ENCODE peak calls at places on chromosome 11, in six cellular contexts. One of them, this sample, is unnamed.

GRCh38 chr11:1125803-1126202 is 31.9 kb upstream of the MUC5AC start:
- DNase-seq in stimulated activated CD8-positive, alpha-beta memory T cell treated with anti-CD3 and anti-CD28 coated beads, Interleukin-12 subunit alpha, Interleukin-12 subunit beta, amount 100 ng/mL, for 4 hours: no peak
- DNase-seq in K562: no peak
- DNase-seq in EH: no peak
- DNase-seq in HCEC 1CT: no peak
- DNase-seq in dorsolateral prefrontal cortex: no peak
- DNase-seq in this sample: no peak

GRCh38 chr11:59960502-59961381 is 3.1 kb upstream of the OOSP4A start:
- DNase-seq in K562: peak; percentile 84
- DNase-seq in stimulated activated CD8-positive, alpha-beta memory T cell treated with anti-CD3 and anti-CD28 coated beads, Interleukin-12 subunit alpha, Interleukin-12 subunit beta, amount 100 ng/mL, for 4 hours: no peak
- DNase-seq in HCEC 1CT: no peak
- DNase-seq in EH: no peak
- DNase-seq in dorsolateral prefrontal cortex: no peak
- DNase-seq in this sample: no peak

GRCh38 chr11:100624346-100624745 is 62.7 kb upstream of the ARHGAP42 start:
- DNase-seq in stimulated activated CD8-positive, alpha-beta memory T cell treated with anti-CD3 and anti-CD28 coated beads, Interleukin-12 subunit alpha, Interleukin-12 subunit beta, amount 100 ng/mL, for 4 hours: no peak
- DNase-seq in EH: peak; percentile 25
- DNase-seq in HCEC 1CT: no peak
- DNase-seq in dorsolateral prefrontal cortex: no peak
- DNase-seq in K562: no peak
- DNase-seq in this sample: no peak

GRCh38 chr11:126718319-126718718 is 282.3 kb downstream of the KIRREL3 start:
- DNase-seq in dorsolateral prefrontal cortex: no peak
- DNase-seq in stimulated activated CD8-positive, alpha-beta memory T cell treated with anti-CD3 and anti-CD28 coated beads, Interleukin-12 subunit alpha, Interleukin-12 subunit beta, amount 100 ng/mL, for 4 hours: no peak
- DNase-seq in K562: no peak
- DNase-seq in EH: peak; percentile 52
- DNase-seq in HCEC 1CT: no peak
- DNase-seq in this sample: no peak

GRCh38 chr11:88231894-88232482 is 56.7 kb upstream of the RAB38 start:
- DNase-seq in dorsolateral prefrontal cortex: no peak
- DNase-seq in stimulated activated CD8-positive, alpha-beta memory T cell treated with anti-CD3 and anti-CD28 coated beads, Interleukin-12 subunit alpha, Interleukin-12 subunit beta, amount 100 ng/mL, for 4 hours: no peak
- DNase-seq in EH: peak; percentile 69
- DNase-seq in HCEC 1CT: peak; percentile 47
- DNase-seq in K562: no peak
- DNase-seq in this sample: no peak

GRCh38 chr11:100472727-100473389 is 214.2 kb upstream of the ARHGAP42 start:
- DNase-seq in dorsolateral prefrontal cortex: no peak
- DNase-seq in HCEC 1CT: no peak
- DNase-seq in EH: no peak
- DNase-seq in stimulated activated CD8-positive, alpha-beta memory T cell treated with anti-CD3 and anti-CD28 coated beads, Interleukin-12 subunit alpha, Interleukin-12 subunit beta, amount 100 ng/mL, for 4 hours: no peak
- DNase-seq in K562: no peak
- DNase-seq in this sample: no peak

GRCh38 chr11:121762820-121763219 is 310.1 kb upstream of the SORL1-AS1 start:
- DNase-seq in stimulated activated CD8-positive, alpha-beta memory T cell treated with anti-CD3 and anti-CD28 coated beads, Interleukin-12 subunit alpha, Interleukin-12 subunit beta, amount 100 ng/mL, for 4 hours: no peak
- DNase-seq in K562: no peak
- DNase-seq in EH: peak; percentile 42
- DNase-seq in HCEC 1CT: no peak
- DNase-seq in dorsolateral prefrontal cortex: peak; percentile 19
- DNase-seq in this sample: peak; percentile 54

GRCh38 chr11:13462311-13462927 is 603 bp downstream of the BTBD10 start:
- DNase-seq in stimulated activated CD8-positive, alpha-beta memory T cell treated with anti-CD3 and anti-CD28 coated beads, Interleukin-12 subunit alpha, Interleukin-12 subunit beta, amount 100 ng/mL, for 4 hours: peak; percentile 29
- DNase-seq in dorsolateral prefrontal cortex: peak; percentile 51
- DNase-seq in HCEC 1CT: peak; percentile 39
- DNase-seq in K562: peak; percentile 52
- DNase-seq in EH: peak; percentile 62
- DNase-seq in this sample: no peak

GRCh38 chr11:58786693-58787092 is 55.0 kb upstream of the GLYAT start:
- DNase-seq in dorsolateral prefrontal cortex: no peak
- DNase-seq in HCEC 1CT: no peak
- DNase-seq in K562: no peak
- DNase-seq in stimulated activated CD8-positive, alpha-beta memory T cell treated with anti-CD3 and anti-CD28 coated beads, Interleukin-12 subunit alpha, Interleukin-12 subunit beta, amount 100 ng/mL, for 4 hours: no peak
- DNase-seq in EH: no peak
- DNase-seq in this sample: no peak

GRCh38 chr11:40467771-40468170 is 991.7 kb downstream of the LRRC4C start:
- DNase-seq in stimulated activated CD8-positive, alpha-beta memory T cell treated with anti-CD3 and anti-CD28 coated beads, Interleukin-12 subunit alpha, Interleukin-12 subunit beta, amount 100 ng/mL, for 4 hours: no peak
- DNase-seq in K562: no peak
- DNase-seq in dorsolateral prefrontal cortex: no peak
- DNase-seq in EH: no peak
- DNase-seq in HCEC 1CT: no peak
- DNase-seq in this sample: no peak

GRCh38 chr11:116822575-116822974 is 529 bp downstream of the APOA4 start:
- DNase-seq in EH: no peak
- DNase-seq in stimulated activated CD8-positive, alpha-beta memory T cell treated with anti-CD3 and anti-CD28 coated beads, Interleukin-12 subunit alpha, Interleukin-12 subunit beta, amount 100 ng/mL, for 4 hours: no peak
- DNase-seq in K562: no peak
- DNase-seq in HCEC 1CT: no peak
- DNase-seq in dorsolateral prefrontal cortex: no peak
- DNase-seq in this sample: no peak

GRCh38 chr11:131195801-131196517 is 174.5 kb upstream of the NTM start:
- DNase-seq in EH: peak; percentile 62
- DNase-seq in stimulated activated CD8-positive, alpha-beta memory T cell treated with anti-CD3 and anti-CD28 coated beads, Interleukin-12 subunit alpha, Interleukin-12 subunit beta, amount 100 ng/mL, for 4 hours: no peak
- DNase-seq in dorsolateral prefrontal cortex: peak; percentile 54
- DNase-seq in K562: no peak
- DNase-seq in HCEC 1CT: peak; percentile 17
- DNase-seq in this sample: peak; percentile 74

GRCh38 chr11:91220476-91221202 is 997.8 kb upstream of the CHORDC1 start:
- DNase-seq in dorsolateral prefrontal cortex: no peak
- DNase-seq in K562: no peak
- DNase-seq in stimulated activated CD8-positive, alpha-beta memory T cell treated with anti-CD3 and anti-CD28 coated beads, Interleukin-12 subunit alpha, Interleukin-12 subunit beta, amount 100 ng/mL, for 4 hours: no peak
- DNase-seq in EH: peak; percentile 54
- DNase-seq in HCEC 1CT: peak; percentile 74
- DNase-seq in this sample: no peak

GRCh38 chr11:86800076-86800955 is at the start of gene PRSS23:
- DNase-seq in dorsolateral prefrontal cortex: no peak
- DNase-seq in EH: peak; percentile 78
- DNase-seq in K562: peak; percentile 36
- DNase-seq in HCEC 1CT: peak; percentile 59
- DNase-seq in stimulated activated CD8-positive, alpha-beta memory T cell treated with anti-CD3 and anti-CD28 coated beads, Interleukin-12 subunit alpha, Interleukin-12 subunit beta, amount 100 ng/mL, for 4 hours: peak; percentile 16
- DNase-seq in this sample: no peak

GRCh38 chr11:79617561-79617960 is 176.7 kb upstream of the TENM4 start:
- DNase-seq in K562: no peak
- DNase-seq in dorsolateral prefrontal cortex: no peak
- DNase-seq in HCEC 1CT: no peak
- DNase-seq in stimulated activated CD8-positive, alpha-beta memory T cell treated with anti-CD3 and anti-CD28 coated beads, Interleukin-12 subunit alpha, Interleukin-12 subunit beta, amount 100 ng/mL, for 4 hours: no peak
- DNase-seq in EH: no peak
- DNase-seq in this sample: no peak

GRCh38 chr11:44005076-44005800 is 42.5 kb upstream of the ACCSL start:
- DNase-seq in K562: no peak
- DNase-seq in dorsolateral prefrontal cortex: peak; percentile 53
- DNase-seq in EH: no peak
- DNase-seq in stimulated activated CD8-positive, alpha-beta memory T cell treated with anti-CD3 and anti-CD28 coated beads, Interleukin-12 subunit alpha, Interleukin-12 subunit beta, amount 100 ng/mL, for 4 hours: no peak
- DNase-seq in HCEC 1CT: no peak
- DNase-seq in this sample: no peak

GRCh38 chr11:100695911-100696310 is 8.8 kb downstream of the ARHGAP42 start:
- DNase-seq in K562: no peak
- DNase-seq in HCEC 1CT: no peak
- DNase-seq in stimulated activated CD8-positive, alpha-beta memory T cell treated with anti-CD3 and anti-CD28 coated beads, Interleukin-12 subunit alpha, Interleukin-12 subunit beta, amount 100 ng/mL, for 4 hours: no peak
- DNase-seq in dorsolateral prefrontal cortex: no peak
- DNase-seq in EH: no peak
- DNase-seq in this sample: no peak

GRCh38 chr11:121059605-121060004 is 35.7 kb downstream of the TBCEL start:
- DNase-seq in HCEC 1CT: no peak
- DNase-seq in EH: no peak
- DNase-seq in dorsolateral prefrontal cortex: no peak
- DNase-seq in K562: no peak
- DNase-seq in stimulated activated CD8-positive, alpha-beta memory T cell treated with anti-CD3 and anti-CD28 coated beads, Interleukin-12 subunit alpha, Interleukin-12 subunit beta, amount 100 ng/mL, for 4 hours: no peak
- DNase-seq in this sample: no peak

GRCh38 chr11:43577566-43578264 is 102.8 kb upstream of the HSD17B12 start:
- DNase-seq in HCEC 1CT: no peak
- DNase-seq in EH: no peak
- DNase-seq in K562: no peak
- DNase-seq in dorsolateral prefrontal cortex: no peak
- DNase-seq in stimulated activated CD8-positive, alpha-beta memory T cell treated with anti-CD3 and anti-CD28 coated beads, Interleukin-12 subunit alpha, Interleukin-12 subunit beta, amount 100 ng/mL, for 4 hours: no peak
- DNase-seq in this sample: no peak

GRCh38 chr11:50423208-50423607 is 390.5 kb downstream of the OR4C45 start:
- DNase-seq in K562: no peak
- DNase-seq in dorsolateral prefrontal cortex: no peak
- DNase-seq in HCEC 1CT: no peak
- DNase-seq in stimulated activated CD8-positive, alpha-beta memory T cell treated with anti-CD3 and anti-CD28 coated beads, Interleukin-12 subunit alpha, Interleukin-12 subunit beta, amount 100 ng/mL, for 4 hours: no peak
- DNase-seq in EH: no peak
- DNase-seq in this sample: no peak

GRCh38 chr11:870418-870817 is 27.8 kb downstream of the TSPAN4 start:
- DNase-seq in EH: no peak
- DNase-seq in HCEC 1CT: no peak
- DNase-seq in dorsolateral prefrontal cortex: no peak
- DNase-seq in stimulated activated CD8-positive, alpha-beta memory T cell treated with anti-CD3 and anti-CD28 coated beads, Interleukin-12 subunit alpha, Interleukin-12 subunit beta, amount 100 ng/mL, for 4 hours: no peak
- DNase-seq in K562: no peak
- DNase-seq in this sample: no peak

GRCh38 chr11:19962795-19963163 is 197.5 kb downstream of the DBX1 start:
- DNase-seq in HCEC 1CT: peak; percentile 65
- DNase-seq in dorsolateral prefrontal cortex: no peak
- DNase-seq in EH: peak; percentile 90
- DNase-seq in K562: no peak
- DNase-seq in stimulated activated CD8-positive, alpha-beta memory T cell treated with anti-CD3 and anti-CD28 coated beads, Interleukin-12 subunit alpha, Interleukin-12 subunit beta, amount 100 ng/mL, for 4 hours: no peak
- DNase-seq in this sample: no peak

GRCh38 chr11:29343465-29344333 is 673.1 kb downstream of the KCNA4 start:
- DNase-seq in dorsolateral prefrontal cortex: peak; percentile 57
- DNase-seq in EH: peak; percentile 48
- DNase-seq in K562: peak; percentile 54
- DNase-seq in stimulated activated CD8-positive, alpha-beta memory T cell treated with anti-CD3 and anti-CD28 coated beads, Interleukin-12 subunit alpha, Interleukin-12 subunit beta, amount 100 ng/mL, for 4 hours: no peak
- DNase-seq in HCEC 1CT: peak; percentile 40
- DNase-seq in this sample: no peak

GRCh38 chr11:36454551-36454950 is 55.5 kb downstream of the TRAF6 start:
- DNase-seq in HCEC 1CT: no peak
- DNase-seq in stimulated activated CD8-positive, alpha-beta memory T cell treated with anti-CD3 and anti-CD28 coated beads, Interleukin-12 subunit alpha, Interleukin-12 subunit beta, amount 100 ng/mL, for 4 hours: no peak
- DNase-seq in dorsolateral prefrontal cortex: no peak
- DNase-seq in K562: no peak
- DNase-seq in EH: no peak
- DNase-seq in this sample: no peak

GRCh38 chr11:12698049-12698448 is 23.8 kb downstream of the TEAD1 start:
- DNase-seq in HCEC 1CT: no peak
- DNase-seq in stimulated activated CD8-positive, alpha-beta memory T cell treated with anti-CD3 and anti-CD28 coated beads, Interleukin-12 subunit alpha, Interleukin-12 subunit beta, amount 100 ng/mL, for 4 hours: no peak
- DNase-seq in dorsolateral prefrontal cortex: no peak
- DNase-seq in K562: no peak
- DNase-seq in EH: no peak
- DNase-seq in this sample: no peak

This sample was measured in NCI-H524 treated with DMSO at 0.1 percent for 48 hours.